ENCODE peak calls at places on chromosomes 6 and 20, in five cellular contexts. V, O, B, Y and M are unnamed samples.

GRCh38 chr20:45337367-45338120 is 10.7 kb downstream of the SDC4 start:
- DNase-seq in V (peak; percentile 83), O (no peak), B (no peak), Y (peak; percentile 70), M (no peak)

GRCh38 chr6:133236898-133237297 is 4.3 kb upstream of the EYA4 start:
- DNase-seq in V (no peak), O (no peak), B (no peak), Y (no peak), M (no peak)

GRCh38 chr6:43856005-43856765 is 86.2 kb downstream of the VEGFA start:
- DNase-seq in V (peak; percentile 78), O (no peak), B (no peak), Y (no peak), M (no peak)

GRCh38 chr6:101776919-101777350 is 383.4 kb downstream of the GRIK2 start:
- DNase-seq in V (no peak), O (peak; percentile 16), B (no peak), Y (no peak), M (no peak)

GRCh38 chr6:139531148-139531547 is 156.7 kb upstream of the CITED2 start:
- DNase-seq in V (no peak), O (no peak), B (no peak), Y (no peak), M (no peak)

GRCh38 chr6:30160391-30160790 is 620 bp downstream of the TRIM10 start:
- DNase-seq in V (no peak), O (no peak), B (no peak), Y (no peak), M (no peak)

GRCh38 chr6:28943557-28944411 is 20.0 kb upstream of the TRIM27 start:
- DNase-seq in V (peak; percentile 87), O (peak; percentile 79), B (no peak), Y (peak; percentile 69), M (peak; percentile 59)

GRCh38 chr6:150391890-150392289 is 23.1 kb downstream of the IYD start:
- DNase-seq in V (no peak), O (no peak), B (no peak), Y (no peak), M (no peak)

GRCh38 chr6:16059496-16059895 is 69.4 kb upstream of the MYLIP start:
- DNase-seq in V (no peak), O (no peak), B (no peak), Y (no peak), M (no peak)

GRCh38 chr6:110524305-110524704 is 47.9 kb upstream of the SLC22A16 start:
- DNase-seq in V (no peak), O (no peak), B (no peak), Y (no peak), M (no peak)

GRCh38 chr20:37534401-37535157 is 6.9 kb upstream of the BLCAP start:
- DNase-seq in V (no peak), O (no peak), B (peak; percentile 86), Y (no peak), M (no peak)

GRCh38 chr6:62775427-62776022 is 435.7 kb upstream of the FKBP1C start:
- DNase-seq in V (no peak), O (no peak), B (peak; percentile 10), Y (no peak), M (no peak)

GRCh38 chr20:17610566-17611289 is 40.9 kb downstream of the DSTN start:
- DNase-seq in V (peak; percentile 70), O (peak; percentile 15), B (no peak), Y (no peak), M (peak; percentile 23)

GRCh38 chr20:10316582-10316981 is 98.0 kb downstream of the SNAP25 start:
- DNase-seq in V (no peak), O (no peak), B (peak; percentile 7), Y (no peak), M (no peak)

GRCh38 chr6:144753023-144753705 is 468.0 kb downstream of the UTRN start:
- DNase-seq in V (no peak), O (no peak), B (no peak), Y (no peak), M (no peak)

GRCh38 chr6:113997106-113997505 is 26.2 kb upstream of the HDAC2 start:
- DNase-seq in V (no peak), O (no peak), B (peak; percentile 78), Y (no peak), M (no peak)

GRCh38 chr20:50872562-50873288 is 58.5 kb downstream of the ADNP start:
- DNase-seq in V (no peak), O (peak; percentile 45), B (no peak), Y (no peak), M (no peak)

GRCh38 chr20:52071136-52071535 is 120.4 kb downstream of the ZFP64 start:
- DNase-seq in V (no peak), O (no peak), B (no peak), Y (no peak), M (no peak)

GRCh38 chr6:31112478-31112877 is at the start of gene C6orf15:
- DNase-seq in V (no peak), O (no peak), B (no peak), Y (no peak), M (no peak)

GRCh38 chr6:13929196-13929595 is 4.4 kb downstream of the RNF182 start:
- DNase-seq in V (no peak), O (no peak), B (no peak), Y (no peak), M (no peak)

GRCh38 chr20:9392892-9393857 is 121.2 kb upstream of the LAMP5 start:
- DNase-seq in V (peak; percentile 85), O (peak; percentile 75), B (no peak), Y (peak; percentile 56), M (peak; percentile 81)

GRCh38 chr6:165835410-165835851 is 172.4 kb upstream of the PDE10A start:
- DNase-seq in V (no peak), O (no peak), B (no peak), Y (no peak), M (no peak)

GRCh38 chr6:105108631-105109262 is 71.1 kb downstream of the POPDC3 start:
- DNase-seq in V (no peak), O (no peak), B (no peak), Y (no peak), M (no peak)

GRCh38 chr6:33589723-33590530 is 9.9 kb upstream of the BAK1 start:
- DNase-seq in V (peak; percentile 90), O (peak; percentile 79), B (peak; percentile 93), Y (peak; percentile 58), M (peak; percentile 47)

GRCh38 chr6:84258268-84258667 is 30.8 kb upstream of the CEP162 start:
- DNase-seq in V (no peak), O (no peak), B (no peak), Y (no peak), M (no peak)

GRCh38 chr6:150112233-150112632 is 30.6 kb upstream of the PPP1R14C start:
- DNase-seq in V (no peak), O (no peak), B (no peak), Y (no peak), M (peak; percentile 21)

GRCh38 chr6:68086199-68086598 is 548.9 kb upstream of the ADGRB3 start:
- DNase-seq in V (no peak), O (no peak), B (no peak), Y (no peak), M (no peak)

GRCh38 chr6:90445533-90446108 is 141.3 kb downstream of the MAP3K7 start:
- DNase-seq in V (no peak), O (no peak), B (no peak), Y (no peak), M (no peak)

GRCh38 chr6:79544939-79545450 is 7.8 kb upstream of the LCA5 start:
- DNase-seq in V (peak; percentile 71), O (peak; percentile 66), B (peak; percentile 93), Y (peak; percentile 74), M (peak; percentile 73)

GRCh38 chr20:2302369-2302768 is 6.6 kb downstream of the TGM3 start:
- DNase-seq in V (no peak), O (no peak), B (no peak), Y (no peak), M (no peak)
- TF ChIP-seq CTCF in V (peak; percentile 10), O (no peak), B (no peak), Y (no peak), M (no peak)

GRCh38 chr20:62056377-62056776 is 9.3 kb downstream of the TAF4 start:
- DNase-seq in V (peak; percentile 36), O (no peak), B (no peak), Y (no peak), M (no peak)
- TF ChIP-seq CTCF in V (no peak), O (no peak), B (no peak), Y (no peak), M (no peak)

GRCh38 chr6:71419954-71420692 is 131.5 kb downstream of the OGFRL1 start:
- DNase-seq in V (peak; percentile 82), O (no peak), B (no peak), Y (peak; percentile 39), M (peak; percentile 80)
- TF ChIP-seq CTCF in V (peak; percentile 31), O (peak; percentile 23), B (peak; percentile 71), Y (peak; percentile 44), M (peak; percentile 42)

DNA sequence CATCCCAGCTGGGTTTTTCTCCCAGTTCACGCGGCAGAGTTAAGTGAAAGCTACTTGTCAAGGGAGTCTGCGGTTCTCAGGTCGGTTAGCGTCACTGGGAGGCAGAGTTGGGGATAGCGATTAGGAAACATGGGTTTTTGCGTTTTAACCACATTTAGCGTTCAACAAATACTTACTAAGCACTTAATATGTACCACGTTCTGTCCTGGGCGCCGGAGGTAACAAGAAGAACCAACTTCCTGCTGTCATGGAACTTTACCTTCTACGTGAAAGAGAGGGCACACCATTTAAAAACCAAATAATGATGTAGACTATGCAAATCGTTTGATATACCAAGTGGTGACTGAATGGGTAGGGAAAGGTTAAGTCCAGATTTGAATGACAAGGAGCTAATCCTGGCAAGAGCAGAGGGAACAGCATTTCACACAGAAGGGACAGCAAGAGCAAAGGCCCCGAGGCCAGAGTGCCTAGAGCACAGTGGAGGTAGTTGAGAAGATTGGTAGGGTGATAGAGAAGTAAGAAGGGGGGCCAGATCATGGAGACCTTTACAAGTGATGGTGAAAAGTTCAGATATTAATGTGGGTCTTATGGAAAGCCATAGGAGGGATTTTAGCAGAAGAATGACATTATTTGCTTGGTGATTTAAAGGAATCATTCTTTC is 740 bp downstream of the RIOK1 start:
- DNase-seq in V (no peak), O (no peak), B (no peak), Y (no peak), M (no peak)
- TF ChIP-seq CTCF in V (no peak), O (peak; percentile 0), B (no peak), Y (no peak), M (no peak)

GRCh38 chr6:71886184-71887005 is at the start of gene RIMS1:
- DNase-seq in V (peak; percentile 69), O (peak; percentile 87), B (no peak), Y (no peak), M (no peak)
- TF ChIP-seq CTCF in V (peak; percentile 19), O (peak; percentile 14), B (no peak), Y (no peak), M (peak; percentile 13)

DNA sequence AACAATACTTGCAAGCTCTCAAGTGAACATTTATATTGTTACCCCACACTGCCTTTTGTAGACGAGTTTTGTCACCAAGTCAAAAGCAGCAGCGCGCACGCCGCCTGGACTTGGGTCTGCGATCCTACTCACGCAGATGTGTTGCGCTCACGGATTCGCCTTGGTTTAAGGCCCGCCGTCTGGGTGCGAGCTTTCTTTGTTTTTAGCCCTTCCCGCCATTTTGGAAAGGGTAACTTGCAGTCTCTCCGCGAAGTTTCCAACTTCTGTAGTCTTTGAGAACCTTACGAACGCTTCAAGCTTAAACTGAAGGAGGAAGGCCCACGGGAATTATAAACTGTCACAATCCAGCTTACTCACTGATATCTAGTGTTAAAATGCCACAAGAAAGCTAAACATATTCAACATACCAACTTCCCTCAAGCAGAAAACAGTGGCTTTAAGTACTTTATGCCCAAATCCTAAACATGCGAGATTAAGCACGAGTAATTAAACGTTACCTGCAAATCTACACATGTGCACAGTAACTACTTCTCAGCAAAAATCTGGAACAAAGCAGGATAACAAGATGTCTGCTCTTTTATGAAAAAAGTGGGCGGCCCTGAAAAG is 80.4 kb upstream of the BTN3A2 start:
- DNase-seq in V (peak; percentile 81), O (peak; percentile 41), B (no peak), Y (peak; percentile 60), M (peak; percentile 80)
- TF ChIP-seq CTCF in V (no peak), O (no peak), B (no peak), Y (no peak), M (no peak)

GRCh38 chr6:159110013-159110412 is 59.2 kb upstream of the FNDC1 start:
- DNase-seq in V (no peak), O (peak; percentile 47), B (peak; percentile 35), Y (no peak), M (no peak)
- TF ChIP-seq CTCF in V (peak; percentile 60), O (peak; percentile 94), B (peak; percentile 79), Y (peak; percentile 28), M (peak; percentile 10)